ENCODE peak calls at places on chromosomes 3 and 15, in eight cellular contexts. U is ureter; K is activated T-cell treated with anti-CD3 and anti-CD28 coated beads for 4 hours; B is stimulated activated CD4-positive, alpha-beta T cell treated with anti-CD3 and anti-CD28 coated beads, Interleukin-12 subunit alpha, Interleukin-12 subunit beta, amount 100 ng/mL, for 4 hours; L is adipocyte; N is H7; J is stimulated activated CD8-positive, alpha-beta memory T cell treated with anti-CD3 and anti-CD28 coated beads, Interleukin-12 subunit alpha, Interleukin-12 subunit beta, amount 100 ng/mL, for 1 hour; A is amniotic epithelial cell. T is an unnamed sample.

GRCh38 chr3:44375450-44375849 is 36.9 kb downstream of the TCAIM start:
- DNase-seq in U (no peak), K (no peak), B (no peak), L (no peak), N (no peak), J (no peak), A (no peak), T (no peak)

GRCh38 chr3:14772533-14773138 is 46.1 kb upstream of the FGD5 start:
- DNase-seq in U (peak), K (no peak), B (no peak), L (no peak), N (no peak), J (no peak), A (no peak), T (no peak)

GRCh38 chr3:183161552-183162345 is 785 bp downstream of the LAMP3 start:
- DNase-seq in U (no peak), K (no peak), B (no peak), L (peak), N (peak), J (no peak), A (no peak), T (no peak)

GRCh38 chr15:36796161-36796560 is 216.7 kb downstream of the CDIN1 start:
- DNase-seq in U (no peak), K (no peak), B (no peak), L (no peak), N (no peak), J (no peak), A (no peak), T (no peak)

GRCh38 chr3:11436775-11437174 is 164.6 kb downstream of the ATG7 start:
- DNase-seq in U (no peak), K (no peak), B (no peak), L (no peak), N (no peak), J (no peak), A (no peak), T (no peak)

GRCh38 chr3:45739944-45740343 is 50.7 kb downstream of the SACM1L start:
- DNase-seq in U (no peak), K (no peak), B (no peak), L (no peak), N (no peak), J (no peak), A (no peak), T (no peak)

GRCh38 chr3:162612991-162613390 is 1116.4 kb downstream of the OTOL1 start:
- DNase-seq in U (no peak), K (no peak), B (no peak), L (no peak), N (no peak), J (no peak), A (no peak), T (no peak)

GRCh38 chr3:16118396-16118795 is 56.1 kb upstream of the GALNT15 start:
- DNase-seq in U (no peak), K (no peak), B (no peak), L (no peak), N (no peak), J (no peak), A (no peak), T (no peak)

GRCh38 chr3:139935866-139936817 is 1.2 kb downstream of the CLSTN2 start:
- DNase-seq in U (peak), K (no peak), B (no peak), L (peak), N (peak), J (no peak), A (no peak), T (no peak)

GRCh38 chr3:10778492-10779292 is 37.3 kb upstream of the SLC6A11 start:
- DNase-seq in U (no peak), K (no peak), B (no peak), L (no peak), N (no peak), J (no peak), A (no peak), T (no peak)

GRCh38 chr3:4493931-4494806 is 1.0 kb downstream of the ITPR1 start:
- DNase-seq in U (peak), K (no peak), B (no peak), L (peak), N (peak), J (no peak), A (peak), T (no peak)

GRCh38 chr3:192042116-192042515 is 581.2 kb downstream of the PYDC2 start:
- DNase-seq in U (no peak), K (no peak), B (no peak), L (no peak), N (no peak), J (no peak), A (no peak), T (no peak)

GRCh38 chr3:4898454-4899313 is 80.6 kb upstream of the BHLHE40 start:
- DNase-seq in U (no peak), K (no peak), B (no peak), L (no peak), N (no peak), J (no peak), A (peak), T (no peak)

GRCh38 chr3:73805435-73805834 is 180.7 kb upstream of the PDZRN3 start:
- DNase-seq in U (peak), K (no peak), B (no peak), L (no peak), N (no peak), J (no peak), A (peak), T (no peak)

GRCh38 chr15:34682673-34683072 is 72.1 kb downstream of the GJD2 start:
- DNase-seq in U (no peak), K (no peak), B (no peak), L (no peak), N (no peak), J (no peak), A (peak), T (no peak)

GRCh38 chr15:58224068-58224467 is 85.9 kb downstream of the AQP9 start:
- DNase-seq in U (no peak), K (no peak), B (no peak), L (peak), N (no peak), J (no peak), A (no peak), T (no peak)

GRCh38 chr3:13018561-13019242 is 54.5 kb downstream of the IQSEC1 start:
- DNase-seq in U (no peak), K (no peak), B (no peak), L (no peak), N (no peak), J (no peak), A (no peak), T (no peak)

GRCh38 chr15:85615930-85616329 is 178.8 kb downstream of the KLHL25 start:
- DNase-seq in U (no peak), K (no peak), B (no peak), L (peak), N (peak), J (no peak), A (peak), T (no peak)

GRCh38 chr3:69079269-69080159 is 651 bp downstream of the UBA3 start:
- DNase-seq in U (no peak), K (no peak), B (no peak), L (peak), N (peak), J (no peak), A (no peak), T (no peak)

GRCh38 chr3:113268306-113268705 is 56.9 kb downstream of the BOC start:
- DNase-seq in U (no peak), K (no peak), B (no peak), L (no peak), N (no peak), J (no peak), A (no peak), T (no peak)

GRCh38 chr3:12796171-12797123 is at the start of gene CAND2:
- DNase-seq in U (peak), K (peak), B (peak), L (peak), N (peak), J (no peak), A (peak), T (no peak)

GRCh38 chr3:36212291-36212690 is 168.0 kb upstream of the STAC start:
- DNase-seq in U (no peak), K (no peak), B (no peak), L (peak), N (no peak), J (no peak), A (no peak), T (no peak)

GRCh38 chr3:62559831-62560445 is 186.6 kb upstream of the FEZF2 start:
- DNase-seq in U (no peak), K (no peak), B (no peak), L (peak), N (no peak), J (no peak), A (peak), T (no peak)

GRCh38 chr3:10224794-10225660 is 23.2 kb upstream of the TATDN2 start:
- DNase-seq in U (peak), K (peak), B (peak), L (peak), N (peak), J (peak), A (peak), T (no peak)

GRCh38 chr3:117118604-117119003 is 409.0 kb downstream of the TUSC7 start:
- DNase-seq in U (no peak), K (no peak), B (no peak), L (peak), N (no peak), J (no peak), A (no peak), T (no peak)

GRCh38 chr3:189500299-189500698 is 130.9 kb upstream of the TP63 start:
- DNase-seq in U (no peak), K (no peak), B (no peak), L (no peak), N (no peak), J (no peak), A (no peak), T (no peak)

GRCh38 chr3:2950159-2950558 is 160.0 kb downstream of the IL5RA start:
- DNase-seq in U (no peak), K (no peak), B (no peak), L (no peak), N (no peak), J (no peak), A (no peak), T (no peak)

GRCh38 chr3:73868688-73869315 is 244.1 kb upstream of the PDZRN3 start:
- DNase-seq in U (no peak), K (no peak), B (no peak), L (peak), N (peak), J (no peak), A (peak), T (no peak)

GRCh38 chr3:12978682-12979081 is 94.5 kb downstream of the IQSEC1 start:
- DNase-seq in U (no peak), K (no peak), B (no peak), L (no peak), N (no peak), J (no peak), A (no peak), T (no peak)

GRCh38 chr3:56467108-56467507 is 1.2 kb downstream of the ERC2 start:
- DNase-seq in U (peak), K (no peak), B (peak), L (no peak), N (peak), J (no peak), A (peak), T (no peak)

GRCh38 chr15:59707619-59708018 is 18.5 kb upstream of the BNIP2 start:
- DNase-seq in U (no peak), K (no peak), B (no peak), L (no peak), N (no peak), J (no peak), A (no peak), T (no peak)

GRCh38 chr3:128503164-128503651 is 10.2 kb upstream of the GATA2 start:
- DNase-seq in U (no peak), K (no peak), B (no peak), L (no peak), N (peak), J (no peak), A (no peak), T (no peak)

GRCh38 chr15:93300796-93301195 is 211.8 kb upstream of the RGMA start:
- DNase-seq in U (no peak), K (no peak), B (no peak), L (no peak), N (no peak), J (no peak), A (no peak), T (no peak)

GRCh38 chr3:143637133-143637532 is 211.1 kb downstream of the SLC9A9 start:
- DNase-seq in U (no peak), K (no peak), B (no peak), L (no peak), N (no peak), J (no peak), A (no peak), T (no peak)

GRCh38 chr15:57675481-57676181 is 30.9 kb upstream of the POLR2M start:
- DNase-seq in U (no peak), K (no peak), B (no peak), L (no peak), N (no peak), J (no peak), A (no peak), T (no peak)

GRCh38 chr3:17207019-17207418 is 322.3 kb downstream of the PLCL2 start:
- DNase-seq in U (no peak), K (no peak), B (no peak), L (peak), N (no peak), J (no peak), A (no peak), T (no peak)

GRCh38 chr3:169505577-169506155 is 157.8 kb downstream of the MECOM start:
- DNase-seq in U (no peak), K (no peak), B (no peak), L (no peak), N (peak), J (no peak), A (no peak), T (no peak)

GRCh38 chr3:127291114-127291513 is 3.3 kb upstream of the PRR20G start:
- DNase-seq in U (no peak), K (no peak), B (no peak), L (no peak), N (no peak), J (no peak), A (no peak), T (no peak)

GRCh38 chr3:190616627-190617026 is 102.7 kb downstream of the IL1RAP start:
- DNase-seq in U (no peak), K (no peak), B (no peak), L (no peak), N (no peak), J (no peak), A (peak), T (no peak)

T was measured in SK-N-MC.